ENCODE peak calls at places on chromosomes 16 and 17, in seven cellular contexts. A, F, S, D, V, N and I are unnamed samples.

GRCh38 chr16:89601906-89602272 is 11.6 kb upstream of the DPEP1 start:
- DNase-seq in A (no peak), F (no peak), S (no peak), D (no peak), V (no peak), N (no peak), I (no peak)

GRCh38 chr17:55607736-55608341 is 96.6 kb upstream of the SMIM36 start:
- DNase-seq in A (peak), F (no peak), S (peak), D (no peak), V (peak), N (no peak), I (peak)

GRCh38 chr17:15361151-15361550 is 19.8 kb upstream of the TEKT3 start:
- DNase-seq in A (no peak), F (no peak), S (no peak), D (no peak), V (no peak), N (no peak), I (no peak)

GRCh38 chr17:7311110-7311698 is 3.8 kb downstream of the EIF5A start:
- DNase-seq in A (no peak), F (no peak), S (no peak), D (no peak), V (no peak), N (no peak), I (no peak)

GRCh38 chr16:67594256-67594915 is 32.1 kb downstream of the CTCF start:
- DNase-seq in A (no peak), F (no peak), S (no peak), D (no peak), V (no peak), N (no peak), I (no peak)

GRCh38 chr17:79072544-79072943 is 2.1 kb upstream of the ENGASE start:
- DNase-seq in A (no peak), F (peak), S (no peak), D (no peak), V (no peak), N (no peak), I (no peak)

GRCh38 chr17:81869221-81870154 is 1.6 kb downstream of the ARHGDIA start:
- DNase-seq in A (peak), F (no peak), S (no peak), D (peak), V (peak), N (no peak), I (no peak)

GRCh38 chr17:8126306-8127066 is 2.6 kb upstream of the HES7 start:
- DNase-seq in A (peak), F (peak), S (no peak), D (peak), V (peak), N (peak), I (no peak)

GRCh38 chr16:2152695-2153506 is 2.7 kb upstream of the TRAF7 start:
- DNase-seq in A (peak), F (no peak), S (no peak), D (no peak), V (no peak), N (no peak), I (no peak)

GRCh38 chr16:27359051-27359450 is 42.9 kb upstream of the IL21R start:
- DNase-seq in A (no peak), F (no peak), S (no peak), D (no peak), V (no peak), N (no peak), I (no peak)

GRCh38 chr17:37024181-37024637 is 75.5 kb downstream of the AATF start:
- DNase-seq in A (peak), F (no peak), S (no peak), D (no peak), V (no peak), N (no peak), I (no peak)

GRCh38 chr17:18093616-18094408 is 6.1 kb downstream of the DRG2 start:
- DNase-seq in A (peak), F (peak), S (peak), D (peak), V (peak), N (peak), I (no peak)

GRCh38 chr17:80725532-80725931 is 180.9 kb downstream of the RPTOR start:
- DNase-seq in A (no peak), F (no peak), S (no peak), D (no peak), V (peak), N (no peak), I (no peak)

GRCh38 chr17:49646391-49647255 is 31.3 kb downstream of the SPOP start:
- DNase-seq in A (no peak), F (peak), S (no peak), D (no peak), V (peak), N (no peak), I (peak)

GRCh38 chr17:77442976-77443742 is 302.4 kb downstream of the SEC14L1 start:
- DNase-seq in A (no peak), F (no peak), S (no peak), D (no peak), V (no peak), N (no peak), I (no peak)